ENCODE peak calls at places on chromosomes 12 and 14, in four cellular contexts. Z, H, W and D are unnamed samples. For H4K20me1 and H3K27me3, the result is how much of the 10 kb centered on the place peaks cover.

GRCh38 chr14:91402278-91403068 is 15.1 kb downstream of the CCDC88C start:
- DNase-seq in Z (peak), H (no peak), W (no peak), D (no peak)

GRCh38 chr12:1800646-1801284 is 19.6 kb upstream of the LRTM2 start:
- DNase-seq in H (no peak), W (peak), Z (peak), D (no peak)

GRCh38 chr14:88013750-88014349 is 8.9 kb downstream of the GPR65 start:
- DNase-seq in W (peak), Z (peak), H (peak), D (peak)

GRCh38 chr14:100106661-100107112 is 41.5 kb downstream of the EVL start:
- DNase-seq in Z (peak), H (no peak), W (no peak), D (no peak)

GRCh38 chr12:64091186-64091585 is 130.9 kb downstream of the KICS2 start:
- DNase-seq in Z (no peak), H (no peak), W (peak), D (no peak)

GRCh38 chr12:128266086-128266485 is 884 bp upstream of the TMEM132C start:
- DNase-seq in W (no peak), H (no peak), Z (no peak), D (no peak)

GRCh38 chr14:73254247-73255004 is 17.1 kb downstream of the PAPLN start:
- DNase-seq in W (no peak), Z (no peak), H (no peak), D (no peak)

GRCh38 chr12:27965966-27966365 is 6.6 kb downstream of the PTHLH start:
- DNase-seq in H (peak), W (no peak), Z (peak), D (no peak)

GRCh38 chr14:31881531-31882310 is 195.4 kb upstream of the ARHGAP5 start:
- DNase-seq in Z (no peak), W (no peak), H (peak), D (peak)

GRCh38 chr14:36426836-36427235 is 93.2 kb downstream of the NKX2-1 start:
- DNase-seq in W (no peak), H (peak), Z (no peak), D (no peak)

GRCh38 chr14:36424478-36425102 is 95.4 kb downstream of the NKX2-1 start:
- DNase-seq in Z (no peak), W (no peak), H (no peak), D (no peak)

GRCh38 chr14:36423430-36423829 is 96.6 kb downstream of the NKX2-1 start:
- DNase-seq in H (no peak), W (no peak), Z (no peak), D (no peak)

GRCh38 chr14:36428350-36428749 is 91.7 kb downstream of the NKX2-1 start:
- DNase-seq in Z (no peak), W (no peak), H (no peak), D (no peak)

GRCh38 chr14:36426113-36426512 is 93.9 kb downstream of the NKX2-1 start:
- DNase-seq in H (no peak), Z (no peak), W (no peak), D (no peak)
- H4K20me1 ChIP-seq in H (under half), Z (under half), W (under half), D (under half)

GRCh38 chr12:52087961-52088820 is 8.7 kb downstream of the SMIM41 start:
- DNase-seq in W (peak), H (no peak), Z (no peak), D (no peak)
- H3K27me3 ChIP-seq in W (under half), H (under half), Z (under half), D (under half)

DNA sequence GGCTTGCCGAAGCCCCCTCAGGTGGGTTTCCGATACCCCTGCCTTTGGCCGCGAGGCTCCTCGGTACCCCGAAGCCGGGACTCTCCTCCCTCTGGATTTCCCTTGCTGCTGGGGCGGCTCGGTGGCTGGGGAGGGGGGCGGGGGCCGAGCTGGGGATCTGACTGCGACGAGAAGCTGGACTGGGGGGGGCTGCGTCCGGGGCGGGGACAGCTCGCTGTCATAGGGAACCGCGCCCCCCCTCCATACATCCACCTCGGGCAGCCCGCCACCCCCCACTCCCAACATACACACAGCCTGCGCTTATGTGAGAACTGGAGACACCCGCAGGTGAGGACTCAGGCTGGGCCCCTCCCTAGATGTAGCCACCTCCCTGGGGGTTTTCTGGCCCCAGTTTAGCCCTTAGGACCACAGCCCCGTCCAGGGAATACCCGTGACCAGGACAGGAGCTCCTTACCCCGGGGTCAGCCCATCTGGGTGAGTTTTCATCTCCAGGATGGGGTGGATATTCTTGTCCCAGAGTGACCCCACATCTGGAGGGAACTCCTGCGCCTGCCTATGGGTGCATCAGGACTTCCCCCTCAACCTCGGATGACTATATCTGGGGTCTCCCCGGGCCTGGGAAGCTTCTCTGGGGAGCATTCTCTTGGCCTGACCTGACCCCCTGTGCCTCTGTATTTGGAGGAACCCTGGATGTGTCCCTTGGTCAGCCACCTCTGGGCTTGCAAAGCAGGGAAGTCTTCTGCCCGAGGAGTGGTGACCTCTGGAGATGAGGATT is 687 bp downstream of the ASIC1 start:
- DNase-seq in Z (no peak), H (no peak), W (no peak), D (no peak)
- H3K4me3 ChIP-seq in Z (peak), H (peak), W (peak), D (peak)

GRCh38 chr14:55057919-55058318 is 6.5 kb downstream of the MAPK1IP1L start:
- DNase-seq in W (no peak), Z (no peak), H (no peak), D (no peak)
- H4K20me1 ChIP-seq in W (half or more), Z (under half), H (under half), D (under half)

GRCh38 chr12:53765891-53766290 is 14.1 kb upstream of the CISTR start:
- DNase-seq in Z (no peak), H (no peak), W (no peak), D (no peak)

GRCh38 chr12:53759261-53759660 is 7.5 kb upstream of the CISTR start:
- DNase-seq in H (no peak), W (no peak), Z (no peak), D (no peak)

GRCh38 chr12:53766881-53767280 is 15.1 kb upstream of the CISTR start:
- DNase-seq in Z (no peak), W (no peak), H (peak), D (no peak)

GRCh38 chr12:53761306-53761705 is 9.5 kb upstream of the CISTR start:
- DNase-seq in Z (no peak), W (no peak), H (no peak), D (no peak)

GRCh38 chr12:53764630-53765029 is 12.9 kb upstream of the CISTR start:
- DNase-seq in Z (no peak), H (no peak), W (no peak), D (no peak)
- H3K27me3 ChIP-seq in Z (under half), H (under half), W (half or more), D (under half)

GRCh38 chr12:46387697-46388096 is 15.1 kb upstream of the SLC38A2 start:
- DNase-seq in W (no peak), H (no peak), Z (no peak), D (no peak)
- H3K4me3 ChIP-seq in W (no peak), H (no peak), Z (no peak), D (no peak)

DNA sequence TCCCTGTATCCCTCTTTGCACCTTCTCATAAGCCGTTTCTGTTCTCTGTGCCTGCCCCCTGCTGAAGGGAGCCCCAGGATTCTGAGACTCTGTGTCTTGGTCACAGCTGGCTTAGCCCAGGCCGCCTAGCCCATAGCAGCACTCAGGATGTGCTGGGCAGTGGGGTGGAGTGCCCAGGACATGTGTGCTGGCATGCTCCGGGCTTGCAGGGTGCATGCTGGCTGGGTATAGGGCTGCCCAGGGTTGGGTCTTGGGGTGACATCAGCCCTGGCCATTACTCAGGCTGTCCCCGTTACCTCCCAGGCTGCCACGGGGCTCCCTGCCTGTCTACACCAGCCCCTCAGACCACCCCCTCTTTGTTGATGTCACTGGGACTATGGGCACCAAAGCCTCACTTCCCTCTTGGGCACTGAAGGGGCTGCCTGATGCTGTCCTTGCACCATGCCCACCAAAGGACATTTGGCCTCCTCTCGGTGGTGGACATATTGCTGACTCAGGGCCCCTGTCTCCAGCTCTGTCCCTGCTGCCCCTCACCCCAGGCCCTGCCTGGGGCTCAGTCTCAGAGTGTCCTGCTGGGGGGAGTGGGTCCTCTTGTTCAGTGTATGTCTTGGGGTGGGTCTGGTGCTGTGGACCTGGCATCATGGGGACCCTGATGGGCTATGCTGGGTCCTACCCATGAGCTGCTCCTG is 2.4 kb downstream of the CEP170B start:
- DNase-seq in H (no peak), Z (no peak), W (no peak), D (no peak)
- H4K20me1 ChIP-seq in H (under half), Z (under half), W (half or more), D (under half)